ENCODE peak calls at places on chromosomes 6 and 20, in seven cellular contexts. E, Y, H, J, D, W and I are unnamed samples.

GRCh38 chr6:53524455-53524815 is 20.5 kb downstream of the GCLC start:
- DNase-seq in E (no peak), Y (no peak), H (no peak), J (peak), D (peak), W (no peak), I (no peak)

GRCh38 chr6:158816329-158816728 is 2.8 kb downstream of the EZR start:
- DNase-seq in E (no peak), Y (no peak), H (no peak), J (no peak), D (no peak), W (no peak), I (no peak)

GRCh38 chr20:43438578-43439316 is 18.9 kb upstream of the SRSF6 start:
- DNase-seq in E (no peak), Y (no peak), H (no peak), J (no peak), D (no peak), W (no peak), I (no peak)

GRCh38 chr20:17525650-17526049 is 5.5 kb downstream of the BFSP1 start:
- DNase-seq in E (peak), Y (no peak), H (no peak), J (no peak), D (no peak), W (no peak), I (no peak)

GRCh38 chr20:5722927-5723326 is 27.3 kb upstream of the SHLD1 start:
- DNase-seq in E (no peak), Y (no peak), H (no peak), J (no peak), D (no peak), W (no peak), I (no peak)

GRCh38 chr6:155614606-155615005 is 159.0 kb upstream of the NOX3 start:
- DNase-seq in E (no peak), Y (no peak), H (no peak), J (no peak), D (no peak), W (no peak), I (no peak)

GRCh38 chr6:117711369-117711768 is 36.1 kb downstream of the NUS1 start:
- DNase-seq in E (no peak), Y (no peak), H (no peak), J (no peak), D (no peak), W (no peak), I (no peak)

GRCh38 chr20:20461526-20461925 is 93.6 kb downstream of the INSM1 start:
- DNase-seq in E (no peak), Y (no peak), H (no peak), J (no peak), D (no peak), W (no peak), I (no peak)

GRCh38 chr6:509676-510075 is 118.1 kb downstream of the IRF4 start:
- DNase-seq in E (no peak), Y (no peak), H (no peak), J (no peak), D (no peak), W (no peak), I (no peak)

GRCh38 chr20:22824077-22824476 is 211.0 kb upstream of the SSTR4 start:
- DNase-seq in E (no peak), Y (peak), H (no peak), J (no peak), D (no peak), W (no peak), I (peak)

GRCh38 chr6:88209301-88209700 is 43.2 kb upstream of the CNR1 start:
- DNase-seq in E (no peak), Y (no peak), H (no peak), J (no peak), D (no peak), W (no peak), I (no peak)

GRCh38 chr6:138572200-138572875 is 73.0 kb upstream of the NHSL1 start:
- DNase-seq in E (peak), Y (no peak), H (peak), J (peak), D (peak), W (peak), I (peak)

GRCh38 chr20:51375561-51375960 is 167.0 kb downstream of the NFATC2 start:
- DNase-seq in E (no peak), Y (no peak), H (no peak), J (no peak), D (no peak), W (no peak), I (no peak)

GRCh38 chr6:156102129-156102528 is 646.5 kb upstream of the NOX3 start:
- DNase-seq in E (no peak), Y (no peak), H (no peak), J (peak), D (no peak), W (no peak), I (no peak)

GRCh38 chr6:30814137-30815084 is 69.9 kb upstream of the DDR1 start:
- DNase-seq in E (no peak), Y (no peak), H (no peak), J (peak), D (no peak), W (no peak), I (peak)

GRCh38 chr20:46749164-46749563 is 39.7 kb downstream of the SLC2A10 start:
- DNase-seq in E (no peak), Y (no peak), H (no peak), J (no peak), D (no peak), W (no peak), I (no peak)

GRCh38 chr20:13692802-13693736 is 54.3 kb upstream of the TASP1 start:
- DNase-seq in E (no peak), Y (no peak), H (no peak), J (no peak), D (no peak), W (no peak), I (no peak)

GRCh38 chr6:41191569-41191968 is 9.4 kb downstream of the TREML2 start:
- DNase-seq in E (no peak), Y (peak), H (no peak), J (no peak), D (no peak), W (no peak), I (no peak)

GRCh38 chr6:80771941-80772340 is 665.5 kb downstream of the BCKDHB start:
- DNase-seq in E (no peak), Y (no peak), H (no peak), J (peak), D (no peak), W (no peak), I (no peak)

GRCh38 chr20:20450461-20451027 is 82.6 kb downstream of the INSM1 start:
- DNase-seq in E (peak), Y (no peak), H (no peak), J (no peak), D (no peak), W (no peak), I (no peak)

GRCh38 chr6:12148841-12149240 is 136.7 kb downstream of the HIVEP1 start:
- DNase-seq in E (no peak), Y (no peak), H (no peak), J (no peak), D (no peak), W (no peak), I (no peak)

GRCh38 chr6:154509421-154510143 is 903 bp downstream of the CNKSR3 start:
- DNase-seq in E (no peak), Y (peak), H (peak), J (no peak), D (peak), W (peak), I (peak)

GRCh38 chr6:158290659-158291058 is 21.6 kb upstream of the TULP4 start:
- DNase-seq in E (no peak), Y (no peak), H (no peak), J (no peak), D (no peak), W (no peak), I (no peak)

GRCh38 chr6:143362192-143362558 is 88.3 kb downstream of the ADAT2 start:
- DNase-seq in E (no peak), Y (no peak), H (no peak), J (no peak), D (no peak), W (no peak), I (no peak)

GRCh38 chr6:70669133-70669532 is 1.4 kb downstream of the SMAP1 start:
- DNase-seq in E (no peak), Y (no peak), H (no peak), J (no peak), D (no peak), W (no peak), I (no peak)

GRCh38 chr6:157727629-157728182 is 95.3 kb upstream of the SNX9 start:
- DNase-seq in E (no peak), Y (peak), H (no peak), J (no peak), D (no peak), W (no peak), I (no peak)

GRCh38 chr6:15148356-15149058 is 97.4 kb upstream of the JARID2 start:
- DNase-seq in E (no peak), Y (no peak), H (no peak), J (peak), D (no peak), W (peak), I (peak)

GRCh38 chr20:21262812-21263211 is 40.3 kb upstream of the XRN2 start:
- DNase-seq in E (no peak), Y (no peak), H (no peak), J (no peak), D (no peak), W (no peak), I (no peak)

GRCh38 chr20:48241482-48241881 is 456.2 kb upstream of the SULF2 start:
- DNase-seq in E (no peak), Y (no peak), H (no peak), J (no peak), D (no peak), W (no peak), I (no peak)

GRCh38 chr6:121436172-121436965 is 923 bp downstream of the GJA1 start:
- DNase-seq in E (no peak), Y (no peak), H (no peak), J (no peak), D (peak), W (no peak), I (no peak)

GRCh38 chr20:35837577-35838195 is 65.9 kb downstream of the PHF20 start:
- DNase-seq in E (no peak), Y (no peak), H (no peak), J (no peak), D (no peak), W (no peak), I (no peak)

GRCh38 chr6:109580519-109580918 is 97.5 kb upstream of the ZBTB24 start:
- DNase-seq in E (no peak), Y (no peak), H (no peak), J (no peak), D (no peak), W (no peak), I (no peak)

GRCh38 chr6:137443901-137444300 is 50.3 kb downstream of the OLIG3 start:
- DNase-seq in E (no peak), Y (no peak), H (no peak), J (no peak), D (no peak), W (no peak), I (no peak)

GRCh38 chr20:4813076-4813838 is 91.5 kb downstream of the PRND start:
- DNase-seq in E (no peak), Y (no peak), H (no peak), J (no peak), D (no peak), W (no peak), I (no peak)